ENCODE peak calls at places on chromosomes 1 and 21, in seven cellular contexts. U is activated CD4-positive, alpha-beta T cell treated with anti-CD3 and anti-CD28 coated beads for 24 hours; R is midbrain; A is stimulated activated CD4-positive, alpha-beta T cell treated with anti-CD3 and anti-CD28 coated beads, Interleukin-12 subunit alpha, Interleukin-12 subunit beta, amount 100 ng/mL, for 48 hours; S is naive thymus-derived CD4-positive, alpha-beta T cell; J is stimulated activated CD8-positive, alpha-beta memory T cell treated with anti-CD3 and anti-CD28 coated beads, Interleukin-4, amount 100 ng/mL, for 1 hour; M is activated CD4-positive, alpha-beta memory T cell treated with anti-CD3 and anti-CD28 coated beads, Interleukin-2, amount 10 ng/mL, durations not matched to agents 7 days and 5 days. X is an unnamed sample.

GRCh38 chr1:18134324-18135046 is 26.9 kb downstream of the IGSF21 start:
- DNase-seq in U (no peak), R (no peak), A (no peak), S (no peak), J (no peak), M (no peak), X (no peak)

GRCh38 chr1:31875636-31876236 is 59.9 kb upstream of the SPOCD1 start:
- DNase-seq in U (no peak), R (no peak), A (no peak), S (no peak), J (no peak), M (no peak), X (no peak)

GRCh38 chr1:190474587-190475305 is 2.9 kb downstream of the BRINP3 start:
- DNase-seq in U (no peak), R (peak), A (no peak), S (no peak), J (no peak), M (no peak), X (no peak)

GRCh38 chr1:2394761-2395160 is 3.1 kb downstream of the RER1 start:
- DNase-seq in U (no peak), R (no peak), A (no peak), S (no peak), J (no peak), M (no peak), X (no peak)

GRCh38 chr1:154353460-154353904 is 28.2 kb downstream of the ATP8B2 start:
- DNase-seq in U (no peak), R (no peak), A (no peak), S (peak), J (no peak), M (peak), X (no peak)

GRCh38 chr1:223201967-223202366 is 58.9 kb upstream of the TLR5 start:
- DNase-seq in U (no peak), R (no peak), A (no peak), S (no peak), J (no peak), M (no peak), X (no peak)

GRCh38 chr1:212286437-212287131 is 1.4 kb downstream of the PPP2R5A start:
- DNase-seq in U (no peak), R (peak), A (no peak), S (no peak), J (no peak), M (no peak), X (peak)

GRCh38 chr21:36188081-36188681 is 31.6 kb downstream of the DOP1B start:
- DNase-seq in U (no peak), R (no peak), A (no peak), S (no peak), J (no peak), M (no peak), X (no peak)

GRCh38 chr21:39016740-39017315 is 166.4 kb downstream of the PSMG1 start:
- DNase-seq in U (no peak), R (peak), A (no peak), S (no peak), J (no peak), M (no peak), X (no peak)

GRCh38 chr1:52825868-52826267 is 16.7 kb upstream of the ZYG11A start:
- DNase-seq in U (no peak), R (no peak), A (no peak), S (no peak), J (no peak), M (no peak), X (no peak)

GRCh38 chr1:204872262-204872881 is 1.7 kb downstream of the NFASC start:
- DNase-seq in U (no peak), R (no peak), A (no peak), S (no peak), J (no peak), M (no peak), X (no peak)

GRCh38 chr1:228376262-228376628 is 30.4 kb downstream of the TRIM11 start:
- DNase-seq in U (no peak), R (no peak), A (no peak), S (no peak), J (no peak), M (no peak), X (no peak)

GRCh38 chr1:203063287-203063686 is 22.5 kb downstream of the MYOG start:
- DNase-seq in U (no peak), R (no peak), A (no peak), S (no peak), J (no peak), M (no peak), X (no peak)

GRCh38 chr1:55519276-55519675 is 304.1 kb upstream of the USP24 start:
- DNase-seq in U (no peak), R (no peak), A (no peak), S (no peak), J (no peak), M (no peak), X (no peak)

GRCh38 chr1:240109130-240109529 is 17.4 kb downstream of the FMN2 start:
- DNase-seq in U (no peak), R (no peak), A (no peak), S (no peak), J (no peak), M (no peak), X (no peak)

GRCh38 chr1:160744287-160744857 is 5.3 kb downstream of the SLAMF7 start:
- DNase-seq in U (no peak), R (no peak), A (no peak), S (peak), J (no peak), M (no peak), X (no peak)

GRCh38 chr1:54567961-54568360 is 19.9 kb downstream of the ACOT11 start:
- DNase-seq in U (no peak), R (no peak), A (no peak), S (no peak), J (no peak), M (no peak), X (no peak)

GRCh38 chr1:16992102-16992501 is 11.7 kb upstream of the MFAP2 start:
- DNase-seq in U (no peak), R (no peak), A (no peak), S (no peak), J (no peak), M (no peak), X (no peak)

GRCh38 chr1:169689395-169689794 is 22.0 kb downstream of the SELL start:
- DNase-seq in U (no peak), R (no peak), A (no peak), S (no peak), J (no peak), M (no peak), X (no peak)

GRCh38 chr1:153944005-153944821 is 2.3 kb downstream of the DENND4B start:
- DNase-seq in U (no peak), R (no peak), A (no peak), S (no peak), J (no peak), M (no peak), X (no peak)

GRCh38 chr21:34669149-34669879 is 520 bp downstream of the CLIC6 start:
- DNase-seq in U (no peak), R (no peak), A (no peak), S (no peak), J (no peak), M (no peak), X (no peak)

GRCh38 chr1:160789702-160790611 is 6.0 kb upstream of the LY9 start:
- DNase-seq in U (no peak), R (no peak), A (no peak), S (no peak), J (no peak), M (no peak), X (no peak)

GRCh38 chr1:100483230-100483629 is 54.7 kb upstream of the GPR88 start:
- DNase-seq in U (no peak), R (no peak), A (no peak), S (no peak), J (no peak), M (no peak), X (no peak)

GRCh38 chr1:197553281-197553680 is 222.0 kb downstream of the DENND1B start:
- DNase-seq in U (no peak), R (no peak), A (no peak), S (no peak), J (no peak), M (no peak), X (no peak)

GRCh38 chr21:37233551-37234146 is 33.5 kb downstream of the VPS26C start:
- DNase-seq in U (no peak), R (no peak), A (no peak), S (no peak), J (no peak), M (no peak), X (no peak)

GRCh38 chr1:236997882-236998281 is 6.4 kb downstream of the MT1HL1 start:
- DNase-seq in U (no peak), R (no peak), A (no peak), S (no peak), J (no peak), M (no peak), X (no peak)

X was measured in esophagus squamous epithelium.